ENCODE peak calls at places on chromosome 14, in five cellular contexts. F, D, N, O and A are unnamed samples.

GRCh38 chr14:72643317-72643801 is 250.5 kb downstream of the DPF3 start:
- DNase-seq in F (no peak), N (no peak), O (no peak), D (no peak), A (peak; percentile 91)

GRCh38 chr14:68789798-68790655 is 2.8 kb downstream of the ZFP36L1 start:
- DNase-seq in D (no peak), O (no peak), N (no peak), F (peak; percentile 15), A (no peak)

GRCh38 chr14:57362356-57362755 is 28.0 kb upstream of the NAA30 start:
- DNase-seq in D (no peak), N (no peak), O (no peak), F (no peak), A (peak; percentile 96)

GRCh38 chr14:24673059-24673458 is 39.1 kb upstream of the GZMB start:
- DNase-seq in F (no peak), D (no peak), N (no peak), O (no peak), A (no peak)

GRCh38 chr14:32621585-32621984 is 292.5 kb downstream of the AKAP6 start:
- DNase-seq in O (no peak), F (no peak), N (no peak), D (no peak), A (no peak)

GRCh38 chr14:61101803-61102548 is 120.9 kb downstream of the SLC38A6 start:
- DNase-seq in F (no peak), D (no peak), N (no peak), O (no peak), A (peak; percentile 82)

GRCh38 chr14:23664207-23664885 is 28.2 kb downstream of the DHRS2 start:
- DNase-seq in O (no peak), F (no peak), N (no peak), D (no peak), A (no peak)

GRCh38 chr14:60981626-60982455 is 796 bp downstream of the SLC38A6 start:
- DNase-seq in D (no peak), O (peak; percentile 5), F (no peak), N (no peak), A (peak; percentile 32)

GRCh38 chr14:90510208-90510607 is 113.4 kb downstream of the CALM1 start:
- DNase-seq in N (no peak), F (no peak), O (no peak), D (no peak), A (no peak)

GRCh38 chr14:76252471-76252870 is 100.7 kb downstream of the GPATCH2L start:
- DNase-seq in O (no peak), F (no peak), N (no peak), D (no peak), A (no peak)

GRCh38 chr14:49858383-49858782 is 5.8 kb upstream of the NEMF start:
- DNase-seq in O (no peak), F (no peak), N (no peak), D (no peak), A (no peak)

GRCh38 chr14:97106166-97106565 is 309.0 kb downstream of the VRK1 start:
- DNase-seq in N (no peak), F (no peak), O (peak; percentile 12), D (no peak), A (no peak)

GRCh38 chr14:66974397-66975025 is 214.7 kb upstream of the GARIN2 start:
- DNase-seq in F (no peak), N (no peak), O (no peak), D (no peak), A (no peak)

GRCh38 chr14:98226411-98226810 is 1045.6 kb downstream of the BCL11B start:
- DNase-seq in D (no peak), F (no peak), N (no peak), O (no peak), A (no peak)

GRCh38 chr14:76282581-76282980 is 93.4 kb upstream of the ESRRB start:
- DNase-seq in D (no peak), N (no peak), O (no peak), F (no peak), A (no peak)

GRCh38 chr14:102893452-102893851 is 29.0 kb upstream of the AMN start:
- DNase-seq in F (no peak), D (no peak), N (no peak), O (peak; percentile 17), A (no peak)

GRCh38 chr14:75448209-75448608 is 20.4 kb downstream of the JDP2 start:
- DNase-seq in O (no peak), N (no peak), D (no peak), F (no peak), A (no peak)

GRCh38 chr14:34165847-34166340 is 215.0 kb upstream of the EGLN3 start:
- DNase-seq in D (no peak), O (no peak), F (no peak), N (no peak), A (no peak)

GRCh38 chr14:68718033-68718725 is 74.7 kb downstream of the ZFP36L1 start:
- DNase-seq in D (no peak), O (no peak), N (no peak), F (no peak), A (no peak)

GRCh38 chr14:64035143-64035542 is 182.3 kb downstream of the SYNE2 start:
- DNase-seq in D (no peak), F (no peak), N (no peak), O (no peak), A (no peak)

GRCh38 chr14:79659995-79660975 is 551.0 kb downstream of the DIO2 start:
- DNase-seq in D (no peak), N (peak; percentile 26), O (peak; percentile 40), F (no peak), A (no peak)

GRCh38 chr14:95533391-95533821 is 1.4 kb upstream of the GLRX5 start:
- DNase-seq in F (no peak), O (no peak), N (no peak), D (no peak), A (no peak)

GRCh38 chr14:77355811-77356210 is 21.1 kb downstream of the TMED8 start:
- DNase-seq in D (no peak), O (no peak), N (no peak), F (no peak), A (no peak)

GRCh38 chr14:101907619-101908018 is 56.8 kb upstream of the DYNC1H1 start:
- DNase-seq in F (no peak), D (no peak), N (no peak), O (no peak), A (no peak)

GRCh38 chr14:31336646-31337045 is 83.7 kb downstream of the HEATR5A start:
- DNase-seq in F (no peak), O (no peak), D (no peak), N (no peak), A (no peak)

GRCh38 chr14:54691525-54692260 is 124.8 kb downstream of the SAMD4A start:
- DNase-seq in N (peak; percentile 74), D (peak; percentile 16), O (no peak), F (peak; percentile 17), A (peak; percentile 37)

GRCh38 chr14:96592591-96593388 is 90.6 kb downstream of the PAPOLA start:
- DNase-seq in D (peak; percentile 2), O (no peak), N (peak; percentile 67), F (peak; percentile 58), A (no peak)

GRCh38 chr14:90621205-90621600 is 195.0 kb downstream of the TTC7B start:
- DNase-seq in D (no peak), F (no peak), N (no peak), O (no peak), A (no peak)

GRCh38 chr14:42028607-42029006 is 421.9 kb downstream of the LRFN5 start:
- DNase-seq in F (no peak), D (no peak), N (no peak), O (no peak), A (no peak)

GRCh38 chr14:95270203-95270602 is 49.5 kb downstream of the CLMN start:
- DNase-seq in N (no peak), D (no peak), F (no peak), O (no peak), A (no peak)

GRCh38 chr14:74670726-74671125 is 42.2 kb downstream of the AREL1 start:
- DNase-seq in F (no peak), D (no peak), O (no peak), N (no peak), A (no peak)

GRCh38 chr14:103391048-103391447 is 5.8 kb downstream of the MARK3 start:
- DNase-seq in F (peak; percentile 48), O (no peak), D (no peak), N (no peak), A (peak; percentile 24)

GRCh38 chr14:99615497-99616245 is 11.7 kb upstream of the CCDC85C start:
- DNase-seq in N (no peak), F (no peak), D (no peak), O (no peak), A (no peak)

GRCh38 chr14:101103321-101103901 is 199.9 kb upstream of the RTL1 start:
- DNase-seq in D (no peak), N (no peak), F (no peak), O (no peak), A (no peak)

GRCh38 chr14:20454359-20454644 is 310 bp downstream of the OSGEP start:
- DNase-seq in N (no peak), O (no peak), D (peak; percentile 68), F (peak; percentile 73), A (no peak)

GRCh38 chr14:31207287-31207745 is 277 bp downstream of the HECTD1 start:
- DNase-seq in O (no peak), N (no peak), D (no peak), F (no peak), A (no peak)

GRCh38 chr14:99382781-99383456 is 97.7 kb downstream of the SETD3 start:
- DNase-seq in F (no peak), O (no peak), N (no peak), D (no peak), A (no peak)